ENCODE peak calls at places on chromosome 9, in four cellular contexts. S is neural progenitor cell, R is fibroblast of pulmonary artery, U is GM13976. H is an unnamed sample.

GRCh38 chr9:121283072-121283398 is 15.1 kb downstream of the GSN start:
- DNase-seq in S (no peak), R (no peak), U (no peak), H (no peak)

GRCh38 chr9:133854785-133855184 is 116.6 kb upstream of the SARDH start:
- DNase-seq in S (no peak), R (no peak), U (no peak), H (no peak)

GRCh38 chr9:92165472-92165871 is 50.3 kb upstream of the SPTLC1 start:
- DNase-seq in S (no peak), R (no peak), U (no peak), H (no peak)

GRCh38 chr9:26228273-26228672 is 550.0 kb upstream of the TUSC1 start:
- DNase-seq in S (no peak), R (no peak), U (no peak), H (no peak)

GRCh38 chr9:98607787-98608186 is 100.9 kb downstream of the GABBR2 start:
- DNase-seq in S (no peak), R (peak; percentile 94), U (no peak), H (no peak)

GRCh38 chr9:78261403-78262001 is 25.6 kb downstream of the CEP78 start:
- DNase-seq in S (no peak), R (peak; percentile 68), U (peak; percentile 37), H (no peak)

GRCh38 chr9:136960212-136960937 is 8.3 kb downstream of the LCN12 start:
- DNase-seq in S (no peak), R (no peak), U (no peak), H (no peak)

GRCh38 chr9:92618633-92619225 is 51.2 kb downstream of the IPPK start:
- DNase-seq in S (no peak), R (no peak), U (no peak), H (no peak)

GRCh38 chr9:90801175-90801506 is 478 bp upstream of the SYK start:
- DNase-seq in S (no peak), R (no peak), U (no peak), H (no peak)

GRCh38 chr9:93190133-93190525 is 6.2 kb downstream of the WNK2 start:
- DNase-seq in S (no peak), R (no peak), U (no peak), H (no peak)

GRCh38 chr9:9598723-9599122 is 1014.1 kb downstream of the PTPRD start:
- DNase-seq in S (no peak), R (no peak), U (no peak), H (no peak)

GRCh38 chr9:126055386-126055785 is 271.2 kb upstream of the MVB12B start:
- DNase-seq in S (no peak), R (peak; percentile 13), U (no peak), H (no peak)

GRCh38 chr9:103899836-103900235 is 194.3 kb upstream of the SMC2 start:
- DNase-seq in S (no peak), R (no peak), U (no peak), H (no peak)

DNA sequence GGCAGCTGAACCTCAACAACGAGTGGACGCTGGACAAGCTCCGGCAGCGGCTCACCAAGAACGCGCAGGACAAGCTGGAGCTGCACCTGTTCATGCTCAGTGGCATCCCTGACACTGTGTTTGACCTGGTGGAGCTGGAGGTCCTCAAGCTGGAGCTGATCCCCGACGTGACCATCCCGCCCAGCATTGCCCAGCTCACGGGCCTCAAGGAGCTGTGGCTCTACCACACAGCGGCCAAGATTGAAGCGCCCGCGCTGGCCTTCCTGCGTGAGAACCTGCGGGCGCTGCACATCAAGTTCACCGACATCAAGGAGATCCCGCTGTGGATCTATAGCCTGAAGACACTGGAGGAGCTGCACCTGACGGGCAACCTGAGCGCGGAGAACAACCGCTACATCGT is 12.4 kb upstream of the PHYHD1 start:
- DNase-seq in S (no peak), R (no peak), U (no peak), H (no peak)
- TF ChIP-seq CTCF in S (no peak), R (no peak), U (no peak), H (no peak)

GRCh38 chr9:115838417-115838816 is 315.2 kb upstream of the PAPPA start:
- DNase-seq in S (no peak), R (no peak), U (no peak), H (no peak)

DNA sequence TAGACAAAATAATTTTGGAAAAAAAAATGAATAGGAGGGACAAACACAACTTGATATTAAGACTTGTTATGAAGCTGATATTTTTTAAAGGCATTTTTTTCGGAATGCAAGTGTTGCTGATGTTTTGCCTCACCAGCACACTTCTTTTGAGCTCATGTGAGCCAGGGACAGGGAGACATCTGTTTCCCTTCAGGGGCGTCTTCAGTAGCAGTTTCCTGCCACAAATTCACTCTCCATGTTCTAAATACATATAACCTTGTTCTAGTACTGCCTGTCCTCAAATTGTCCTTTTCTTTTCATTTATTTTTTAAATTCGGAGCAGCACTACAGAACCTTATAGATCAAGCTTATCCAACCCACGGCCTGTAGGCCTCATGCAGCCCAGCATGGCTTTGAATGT is 316.0 kb upstream of the PAPPA start:
- DNase-seq in S (no peak), R (no peak), U (no peak), H (no peak)
- TF ChIP-seq CTCF in S (no peak), R (no peak), U (no peak), H (no peak)

GRCh38 chr9:101235105-101235866 is 149.5 kb downstream of the BAAT start:
- DNase-seq in S (peak; percentile 58), R (peak; percentile 34), U (peak; percentile 8), H (no peak)
- TF ChIP-seq CTCF in S (peak; percentile 81), R (peak; percentile 43), U (peak; percentile 12), H (peak; percentile 44)

GRCh38 chr9:35792044-35792813 is 838 bp downstream of the NPR2 start:
- DNase-seq in S (no peak), R (no peak), U (no peak), H (no peak)
- TF ChIP-seq CTCF in S (no peak), R (no peak), U (no peak), H (no peak)

GRCh38 chr9:110638381-110638954 is 30.1 kb upstream of the MUSK start:
- DNase-seq in S (no peak), R (peak; percentile 71), U (no peak), H (no peak)
- TF ChIP-seq CTCF in S (peak; percentile 48), R (peak; percentile 44), U (no peak), H (no peak)

GRCh38 chr9:5430912-5431311 is 6.8 kb downstream of the PLGRKT start:
- DNase-seq in S (no peak), R (no peak), U (no peak), H (no peak)
- TF ChIP-seq CTCF in S (no peak), R (peak; percentile 18), U (no peak), H (no peak)

GRCh38 chr9:89096807-89097206 is 81.8 kb downstream of the SHC3 start:
- DNase-seq in S (no peak), R (no peak), U (no peak), H (no peak)
- TF ChIP-seq CTCF in S (peak; percentile 32), R (no peak), U (no peak), H (no peak)

H was measured in activated CD8-positive, alpha-beta T cell treated with anti-CD3 and anti-CD28 coated beads for 36 hours.